ENCODE peak calls at places on chromosome 1, in six cellular contexts. One of them, this sample, is unnamed.

GRCh38 chr1:25110480-25110879 is 121.8 kb downstream of the SYF2 start:
- DNase-seq in adipocyte: no peak
- DNase-seq in psoas muscle: no peak
- DNase-seq in neural progenitor cell: no peak
- DNase-seq in CD8-positive, alpha-beta memory T cell: no peak
- DNase-seq in MM.1S: no peak
- DNase-seq in this sample: no peak

GRCh38 chr1:45205910-45206721 is at the start of gene ZSWIM5:
- DNase-seq in psoas muscle: peak; percentile 82
- DNase-seq in MM.1S: peak; percentile 81
- DNase-seq in CD8-positive, alpha-beta memory T cell: peak; percentile 74
- DNase-seq in neural progenitor cell: peak; percentile 89
- DNase-seq in adipocyte: peak; percentile 86
- DNase-seq in this sample: peak; percentile 68

GRCh38 chr1:3275471-3276340 is 178.8 kb upstream of the ARHGEF16 start:
- DNase-seq in neural progenitor cell: no peak
- DNase-seq in MM.1S: no peak
- DNase-seq in CD8-positive, alpha-beta memory T cell: no peak
- DNase-seq in adipocyte: peak; percentile 53
- DNase-seq in psoas muscle: no peak
- DNase-seq in this sample: peak; percentile 26

GRCh38 chr1:4961935-4962645 is 307.7 kb downstream of the AJAP1 start:
- DNase-seq in adipocyte: no peak
- DNase-seq in psoas muscle: no peak
- DNase-seq in neural progenitor cell: no peak
- DNase-seq in MM.1S: no peak
- DNase-seq in CD8-positive, alpha-beta memory T cell: no peak
- DNase-seq in this sample: no peak

GRCh38 chr1:53294557-53294956 is 33.3 kb downstream of the LRP8 start:
- DNase-seq in psoas muscle: no peak
- DNase-seq in MM.1S: peak; percentile 16
- DNase-seq in adipocyte: peak; percentile 15
- DNase-seq in neural progenitor cell: no peak
- DNase-seq in CD8-positive, alpha-beta memory T cell: peak; percentile 54
- DNase-seq in this sample: peak; percentile 73

GRCh38 chr1:22544606-22545005 is 18.7 kb upstream of the EPHA8 start:
- DNase-seq in psoas muscle: no peak
- DNase-seq in neural progenitor cell: no peak
- DNase-seq in CD8-positive, alpha-beta memory T cell: no peak
- DNase-seq in adipocyte: no peak
- DNase-seq in MM.1S: no peak
- DNase-seq in this sample: no peak

GRCh38 chr1:187244623-187245022 is 415.9 kb downstream of the PLA2G4A start:
- DNase-seq in MM.1S: peak; percentile 82
- DNase-seq in adipocyte: no peak
- DNase-seq in CD8-positive, alpha-beta memory T cell: no peak
- DNase-seq in psoas muscle: no peak
- DNase-seq in neural progenitor cell: no peak
- DNase-seq in this sample: no peak

GRCh38 chr1:83998599-83999315 is at the start of gene TTLL7:
- DNase-seq in adipocyte: peak; percentile 88
- DNase-seq in CD8-positive, alpha-beta memory T cell: peak; percentile 68
- DNase-seq in psoas muscle: peak; percentile 91
- DNase-seq in neural progenitor cell: peak; percentile 93
- DNase-seq in MM.1S: peak; percentile 57
- DNase-seq in this sample: peak; percentile 71

GRCh38 chr1:219669042-219669441 is 56.1 kb upstream of the ZC3H11B start:
- DNase-seq in CD8-positive, alpha-beta memory T cell: no peak
- DNase-seq in psoas muscle: no peak
- DNase-seq in MM.1S: no peak
- DNase-seq in neural progenitor cell: no peak
- DNase-seq in adipocyte: no peak
- DNase-seq in this sample: no peak

GRCh38 chr1:228210076-228210651 is 2.3 kb downstream of the OBSCN start:
- DNase-seq in MM.1S: no peak
- DNase-seq in CD8-positive, alpha-beta memory T cell: no peak
- DNase-seq in neural progenitor cell: peak; percentile 59
- DNase-seq in adipocyte: peak; percentile 58
- DNase-seq in psoas muscle: peak; percentile 96
- DNase-seq in this sample: peak; percentile 97

GRCh38 chr1:15410884-15411245 is 1.2 kb downstream of the EFHD2 start:
- DNase-seq in psoas muscle: no peak
- DNase-seq in adipocyte: no peak
- DNase-seq in CD8-positive, alpha-beta memory T cell: no peak
- DNase-seq in MM.1S: no peak
- DNase-seq in neural progenitor cell: no peak
- DNase-seq in this sample: no peak
- H3K4me3 ChIP-seq in psoas muscle: peak overlapping the region; percentile 74
- H3K4me3 ChIP-seq in adipocyte: peak overlapping the region; percentile 85
- H3K4me3 ChIP-seq in CD8-positive, alpha-beta memory T cell: peak overlapping the region; percentile 80
- H3K4me3 ChIP-seq in MM.1S: peak overlapping the region; percentile 96
- H3K4me3 ChIP-seq in neural progenitor cell: peak overlapping the region; percentile 72
- H3K4me3 ChIP-seq in this sample: peak overlapping the region; percentile 74

GRCh38 chr1:162204129-162204882 is 134.8 kb downstream of the NOS1AP start:
- DNase-seq in adipocyte: no peak
- DNase-seq in CD8-positive, alpha-beta memory T cell: no peak
- DNase-seq in neural progenitor cell: no peak
- DNase-seq in MM.1S: no peak
- DNase-seq in psoas muscle: no peak
- DNase-seq in this sample: no peak
- H3K27me3 ChIP-seq in adipocyte: peaks cover 32% of the 10 kb centered on the region
- H3K27me3 ChIP-seq in CD8-positive, alpha-beta memory T cell: no peaks in the 10 kb centered on the region
- H3K27me3 ChIP-seq in neural progenitor cell: no peaks in the 10 kb centered on the region
- H3K27me3 ChIP-seq in MM.1S: no peaks in the 10 kb centered on the region
- H3K27me3 ChIP-seq in psoas muscle: no peaks in the 10 kb centered on the region
- H3K27me3 ChIP-seq in this sample: peaks cover 2% of the 10 kb centered on the region

GRCh38 chr1:7566417-7567375 is 204.4 kb upstream of the VAMP3 start:
- DNase-seq in neural progenitor cell: no peak
- DNase-seq in adipocyte: no peak
- DNase-seq in MM.1S: no peak
- DNase-seq in CD8-positive, alpha-beta memory T cell: no peak
- DNase-seq in psoas muscle: peak; percentile 25
- DNase-seq in this sample: no peak
- H3K4me3 ChIP-seq in neural progenitor cell: no peak overlapping the region
- H3K4me3 ChIP-seq in adipocyte: no peak overlapping the region
- H3K4me3 ChIP-seq in MM.1S: no peak overlapping the region
- H3K4me3 ChIP-seq in CD8-positive, alpha-beta memory T cell: no peak overlapping the region
- H3K4me3 ChIP-seq in psoas muscle: no peak overlapping the region
- H3K4me3 ChIP-seq in this sample: no peak overlapping the region

GRCh38 chr1:226973898-226974543 is 33.9 kb downstream of the COQ8A start:
- DNase-seq in CD8-positive, alpha-beta memory T cell: no peak
- DNase-seq in MM.1S: no peak
- DNase-seq in adipocyte: peak; percentile 54
- DNase-seq in psoas muscle: peak; percentile 81
- DNase-seq in neural progenitor cell: no peak
- DNase-seq in this sample: peak; percentile 62

GRCh38 chr1:226973371-226973897 is 33.3 kb downstream of the COQ8A start:
- DNase-seq in CD8-positive, alpha-beta memory T cell: no peak
- DNase-seq in adipocyte: peak; percentile 26
- DNase-seq in neural progenitor cell: no peak
- DNase-seq in MM.1S: no peak
- DNase-seq in psoas muscle: peak; percentile 81
- DNase-seq in this sample: no peak

GRCh38 chr1:226972931-226973330 is 32.8 kb downstream of the COQ8A start:
- DNase-seq in CD8-positive, alpha-beta memory T cell: no peak
- DNase-seq in adipocyte: no peak
- DNase-seq in MM.1S: no peak
- DNase-seq in neural progenitor cell: no peak
- DNase-seq in psoas muscle: peak; percentile 75
- DNase-seq in this sample: no peak

GRCh38 chr1:226974544-226975258 is 34.6 kb downstream of the COQ8A start:
- DNase-seq in CD8-positive, alpha-beta memory T cell: no peak
- DNase-seq in adipocyte: peak; percentile 19
- DNase-seq in MM.1S: no peak
- DNase-seq in neural progenitor cell: no peak
- DNase-seq in psoas muscle: peak; percentile 86
- DNase-seq in this sample: no peak

DNA sequence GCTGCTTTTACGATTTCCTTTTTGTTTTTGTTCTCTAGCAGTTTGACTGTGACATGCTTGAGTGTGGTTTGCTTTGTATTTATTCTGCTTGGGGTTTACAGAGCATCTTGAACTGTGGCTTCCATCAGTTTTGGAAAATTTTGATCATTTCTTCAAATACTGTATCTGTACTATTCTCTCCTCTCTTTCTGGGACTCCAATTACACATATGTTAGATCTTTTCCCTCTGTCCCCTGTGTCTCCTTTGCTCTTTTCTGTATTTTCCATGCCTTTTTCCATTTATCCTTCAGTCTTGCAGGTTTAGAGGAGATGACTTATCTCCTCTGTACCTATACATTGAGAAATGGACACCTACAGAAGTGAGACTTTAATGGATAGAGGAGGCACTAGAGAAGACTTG is 31.7 kb downstream of the COQ8A start:
- DNase-seq in MM.1S: no peak
- DNase-seq in neural progenitor cell: no peak
- DNase-seq in CD8-positive, alpha-beta memory T cell: no peak
- DNase-seq in psoas muscle: no peak
- DNase-seq in adipocyte: no peak
- DNase-seq in this sample: no peak
- H3K27me3 ChIP-seq in MM.1S: no peaks in the 10 kb centered on the region
- H3K27me3 ChIP-seq in neural progenitor cell: no peaks in the 10 kb centered on the region
- H3K27me3 ChIP-seq in CD8-positive, alpha-beta memory T cell: no peaks in the 10 kb centered on the region
- H3K27me3 ChIP-seq in psoas muscle: no peaks in the 10 kb centered on the region
- H3K27me3 ChIP-seq in adipocyte: no peaks in the 10 kb centered on the region
- H3K27me3 ChIP-seq in this sample: no peaks in the 10 kb centered on the region

DNA sequence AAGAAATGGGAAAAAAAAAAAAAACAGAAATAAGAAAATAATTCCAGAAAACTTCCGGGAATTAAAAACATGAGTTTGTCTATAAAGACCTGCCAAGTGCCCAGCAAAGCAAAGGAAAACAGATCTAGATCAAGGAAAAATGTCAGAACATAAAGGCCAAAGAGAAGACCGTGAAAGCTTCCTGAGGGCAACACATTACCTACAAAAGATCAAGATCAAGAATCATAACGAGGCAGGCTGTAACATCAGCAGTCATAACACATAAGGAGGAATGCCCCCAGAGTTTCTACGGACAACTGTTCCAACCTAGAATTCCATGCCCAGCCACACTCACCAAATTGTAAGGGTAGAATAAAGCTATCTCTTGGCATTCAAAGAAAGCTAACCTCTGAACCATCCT is 3.8 kb downstream of the CCSAP start:
- DNase-seq in neural progenitor cell: no peak
- DNase-seq in adipocyte: no peak
- DNase-seq in CD8-positive, alpha-beta memory T cell: no peak
- DNase-seq in MM.1S: no peak
- DNase-seq in psoas muscle: no peak
- DNase-seq in this sample: no peak
- H3K4me3 ChIP-seq in neural progenitor cell: no peak overlapping the region
- H3K4me3 ChIP-seq in adipocyte: no peak overlapping the region
- H3K4me3 ChIP-seq in CD8-positive, alpha-beta memory T cell: no peak overlapping the region
- H3K4me3 ChIP-seq in MM.1S: no peak overlapping the region
- H3K4me3 ChIP-seq in psoas muscle: no peak overlapping the region
- H3K4me3 ChIP-seq in this sample: no peak overlapping the region